ENCODE peak calls at places on chromosomes 1 and 21, in six cellular contexts. One of them, this sample, is unnamed.

GRCh38 chr1:44641126-44642102 is 32.9 kb downstream of the TMEM53 start:
- DNase-seq in thoracic aorta: no peak
- DNase-seq in cardiac muscle cell: no peak
- DNase-seq in astrocyte: no peak
- DNase-seq in DND-41: no peak
- DNase-seq in CD8-positive, alpha-beta T cell: no peak
- DNase-seq in this sample: no peak

GRCh38 chr1:241286486-241286885 is 70.5 kb downstream of the RGS7 start:
- DNase-seq in CD8-positive, alpha-beta T cell: no peak
- DNase-seq in cardiac muscle cell: no peak
- DNase-seq in astrocyte: no peak
- DNase-seq in DND-41: no peak
- DNase-seq in thoracic aorta: no peak
- DNase-seq in this sample: no peak

GRCh38 chr1:107277022-107277421 is 136.2 kb downstream of the NTNG1 start:
- DNase-seq in CD8-positive, alpha-beta T cell: no peak
- DNase-seq in DND-41: peak; percentile 47
- DNase-seq in cardiac muscle cell: peak; percentile 54
- DNase-seq in astrocyte: peak; percentile 56
- DNase-seq in thoracic aorta: no peak
- DNase-seq in this sample: no peak

GRCh38 chr21:42058631-42059111 is 12.4 kb upstream of the UMODL1 start:
- DNase-seq in CD8-positive, alpha-beta T cell: no peak
- DNase-seq in thoracic aorta: no peak
- DNase-seq in astrocyte: no peak
- DNase-seq in DND-41: no peak
- DNase-seq in cardiac muscle cell: no peak
- DNase-seq in this sample: no peak

GRCh38 chr1:17539526-17540254 is at the start of gene ARHGEF10L:
- DNase-seq in cardiac muscle cell: peak; percentile 27
- DNase-seq in astrocyte: no peak
- DNase-seq in CD8-positive, alpha-beta T cell: no peak
- DNase-seq in DND-41: no peak
- DNase-seq in thoracic aorta: no peak
- DNase-seq in this sample: no peak

GRCh38 chr1:201511925-201512539 is 5.1 kb upstream of the CSRP1 start:
- DNase-seq in cardiac muscle cell: peak; percentile 57
- DNase-seq in DND-41: no peak
- DNase-seq in astrocyte: no peak
- DNase-seq in thoracic aorta: no peak
- DNase-seq in CD8-positive, alpha-beta T cell: no peak
- DNase-seq in this sample: no peak

GRCh38 chr1:71026093-71026492 is 21.5 kb downstream of the PTGER3 start:
- DNase-seq in cardiac muscle cell: no peak
- DNase-seq in thoracic aorta: no peak
- DNase-seq in DND-41: no peak
- DNase-seq in astrocyte: no peak
- DNase-seq in CD8-positive, alpha-beta T cell: no peak
- DNase-seq in this sample: no peak

GRCh38 chr1:185488673-185489311 is 171.7 kb upstream of the IVNS1ABP start:
- DNase-seq in astrocyte: no peak
- DNase-seq in CD8-positive, alpha-beta T cell: no peak
- DNase-seq in thoracic aorta: no peak
- DNase-seq in cardiac muscle cell: no peak
- DNase-seq in DND-41: no peak
- DNase-seq in this sample: no peak

GRCh38 chr1:61279570-61279969 is 197.2 kb downstream of the NFIA start:
- DNase-seq in astrocyte: no peak
- DNase-seq in thoracic aorta: no peak
- DNase-seq in DND-41: no peak
- DNase-seq in cardiac muscle cell: no peak
- DNase-seq in CD8-positive, alpha-beta T cell: no peak
- DNase-seq in this sample: no peak
- H3K27ac ChIP-seq in astrocyte: no peak overlapping the region
- H3K27ac ChIP-seq in thoracic aorta: peak overlapping the region; percentile 83
- H3K27ac ChIP-seq in DND-41: no peak overlapping the region
- H3K27ac ChIP-seq in cardiac muscle cell: no peak overlapping the region
- H3K27ac ChIP-seq in CD8-positive, alpha-beta T cell: no peak overlapping the region
- H3K27ac ChIP-seq in this sample: no peak overlapping the region

GRCh38 chr1:218996362-218996761 is 177.3 kb upstream of the LYPLAL1 start:
- DNase-seq in CD8-positive, alpha-beta T cell: no peak
- DNase-seq in astrocyte: no peak
- DNase-seq in cardiac muscle cell: no peak
- DNase-seq in thoracic aorta: no peak
- DNase-seq in DND-41: no peak
- DNase-seq in this sample: no peak
- TF ChIP-seq CTCF in CD8-positive, alpha-beta T cell: no peak
- TF ChIP-seq CTCF in astrocyte: peak; percentile 12
- TF ChIP-seq CTCF in cardiac muscle cell: peak; percentile 23
- TF ChIP-seq CTCF in thoracic aorta: no peak
- TF ChIP-seq CTCF in DND-41: no peak
- TF ChIP-seq CTCF in this sample: no peak

DNA sequence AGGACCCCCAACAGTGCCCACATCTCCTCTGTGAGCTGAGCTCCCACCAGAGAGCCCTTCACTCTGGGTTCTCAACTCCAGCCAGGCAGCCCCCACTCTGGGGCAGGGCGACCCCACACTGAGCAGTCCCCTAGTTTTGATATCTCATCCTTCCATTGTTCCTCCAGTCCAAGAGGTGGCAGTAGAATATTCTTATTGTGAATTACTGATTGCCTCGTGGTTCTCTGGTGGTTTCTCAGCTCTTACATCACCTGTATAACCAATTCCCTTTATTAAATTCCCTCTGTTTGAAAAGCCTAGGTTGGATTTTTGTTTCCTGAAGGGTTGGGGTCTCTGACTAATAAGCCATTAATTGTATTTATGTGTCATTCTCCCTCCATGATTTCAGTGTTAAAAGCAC is 407.5 kb downstream of the SETD4 start:
- DNase-seq in thoracic aorta: no peak
- DNase-seq in DND-41: no peak
- DNase-seq in CD8-positive, alpha-beta T cell: no peak
- DNase-seq in astrocyte: no peak
- DNase-seq in cardiac muscle cell: no peak
- DNase-seq in this sample: no peak
- H3K4me1 ChIP-seq in thoracic aorta: no peaks in the 10 kb centered on the region
- H3K4me1 ChIP-seq in DND-41: peaks cover 16% of the 10 kb centered on the region
- H3K4me1 ChIP-seq in CD8-positive, alpha-beta T cell: peaks cover 5% of the 10 kb centered on the region
- H3K4me1 ChIP-seq in astrocyte: peaks cover 9% of the 10 kb centered on the region
- H3K4me1 ChIP-seq in cardiac muscle cell: no peaks in the 10 kb centered on the region
- H3K4me1 ChIP-seq in this sample: no peaks in the 10 kb centered on the region

GRCh38 chr1:96376846-96377245 is 344.7 kb upstream of the PTBP2 start:
- DNase-seq in CD8-positive, alpha-beta T cell: no peak
- DNase-seq in DND-41: no peak
- DNase-seq in cardiac muscle cell: no peak
- DNase-seq in thoracic aorta: no peak
- DNase-seq in astrocyte: no peak
- DNase-seq in this sample: no peak
- H3K27ac ChIP-seq in CD8-positive, alpha-beta T cell: no peak overlapping the region
- H3K27ac ChIP-seq in DND-41: no peak overlapping the region
- H3K27ac ChIP-seq in cardiac muscle cell: no peak overlapping the region
- H3K27ac ChIP-seq in thoracic aorta: no peak overlapping the region
- H3K27ac ChIP-seq in astrocyte: no peak overlapping the region
- H3K27ac ChIP-seq in this sample: no peak overlapping the region

DNA sequence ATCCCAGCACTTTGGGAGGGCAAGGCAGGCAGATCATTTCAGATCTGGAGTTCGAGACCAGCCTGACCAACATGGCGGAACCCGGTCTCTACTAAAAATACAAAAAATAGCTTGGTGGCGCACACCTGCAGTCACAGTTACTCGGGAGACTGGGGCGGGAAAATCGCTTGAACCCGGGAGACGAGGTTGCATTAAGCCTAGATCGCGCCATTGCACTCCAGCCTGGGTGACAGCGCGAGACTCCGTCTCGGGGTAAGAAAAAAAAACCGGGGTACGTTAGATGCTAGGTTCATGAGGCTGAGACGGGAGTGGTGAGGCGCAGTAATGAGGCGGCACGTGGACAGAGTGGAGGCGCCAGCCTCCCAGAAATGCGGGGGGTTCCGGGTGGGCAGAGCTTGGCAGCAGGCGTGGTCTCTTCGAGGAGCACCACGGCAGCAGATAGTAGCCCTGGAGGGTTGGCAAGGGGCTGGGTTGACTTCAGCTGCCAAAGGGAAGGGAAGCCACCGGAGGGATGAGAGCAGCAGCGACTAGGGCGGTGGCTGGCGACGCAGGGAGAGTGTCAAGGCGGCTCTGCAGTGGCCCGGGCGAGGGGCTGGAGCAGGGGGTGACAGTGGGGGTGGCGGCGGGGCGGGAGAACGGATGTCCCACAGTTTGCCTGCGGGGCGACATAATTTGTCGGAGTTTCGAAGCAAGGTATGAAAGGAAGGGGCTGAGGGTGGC is 832 bp downstream of the MRPL20 start:
- DNase-seq in thoracic aorta: no peak
- DNase-seq in cardiac muscle cell: no peak
- DNase-seq in CD8-positive, alpha-beta T cell: no peak
- DNase-seq in astrocyte: no peak
- DNase-seq in DND-41: peak; percentile 46
- DNase-seq in this sample: no peak
- TF ChIP-seq CTCF in thoracic aorta: no peak
- TF ChIP-seq CTCF in cardiac muscle cell: no peak
- TF ChIP-seq CTCF in CD8-positive, alpha-beta T cell: no peak
- TF ChIP-seq CTCF in astrocyte: no peak
- TF ChIP-seq CTCF in DND-41: no peak
- TF ChIP-seq CTCF in this sample: no peak